ENCODE peak calls at places on chromosome 1, in four cellular contexts. One of them, this sample, is unnamed.

GRCh38 chr1:168019407-168019806 is 82.5 kb upstream of the MPC2 start:
- DNase-seq in effector memory CD8-positive, alpha-beta T cell: no peak
- DNase-seq in GM18507: no peak
- DNase-seq in SJSA1: no peak
- DNase-seq in this sample: no peak

GRCh38 chr1:244778356-244778755 is 57.1 kb upstream of the COX20 start:
- DNase-seq in effector memory CD8-positive, alpha-beta T cell: no peak
- DNase-seq in GM18507: no peak
- DNase-seq in SJSA1: peak; percentile 44
- DNase-seq in this sample: no peak

GRCh38 chr1:10900265-10900651 is 103.8 kb upstream of the CASZ1 start:
- DNase-seq in effector memory CD8-positive, alpha-beta T cell: no peak
- DNase-seq in GM18507: no peak
- DNase-seq in SJSA1: no peak
- DNase-seq in this sample: no peak

GRCh38 chr1:11099310-11100148 is at the start of gene EXOSC10:
- DNase-seq in effector memory CD8-positive, alpha-beta T cell: peak; percentile 95
- DNase-seq in GM18507: peak; percentile 99
- DNase-seq in SJSA1: peak; percentile 89
- DNase-seq in this sample: peak; percentile 94

GRCh38 chr1:202577381-202577780 is 132.9 kb downstream of the SYT2 start:
- DNase-seq in effector memory CD8-positive, alpha-beta T cell: no peak
- DNase-seq in GM18507: no peak
- DNase-seq in SJSA1: peak; percentile 48
- DNase-seq in this sample: no peak

GRCh38 chr1:76494807-76495206 is 372.5 kb upstream of the ST6GALNAC5 start:
- DNase-seq in effector memory CD8-positive, alpha-beta T cell: no peak
- DNase-seq in GM18507: no peak
- DNase-seq in SJSA1: no peak
- DNase-seq in this sample: no peak

GRCh38 chr1:237701534-237701933 is 189.2 kb downstream of the ZP4 start:
- DNase-seq in effector memory CD8-positive, alpha-beta T cell: no peak
- DNase-seq in GM18507: no peak
- DNase-seq in SJSA1: no peak
- DNase-seq in this sample: no peak

GRCh38 chr1:85822696-85823095 is 114.5 kb upstream of the ZNHIT6 start:
- DNase-seq in effector memory CD8-positive, alpha-beta T cell: no peak
- DNase-seq in GM18507: no peak
- DNase-seq in SJSA1: no peak
- DNase-seq in this sample: no peak

GRCh38 chr1:184883304-184883815 is 90.9 kb downstream of the NIBAN1 start:
- DNase-seq in effector memory CD8-positive, alpha-beta T cell: no peak
- DNase-seq in GM18507: no peak
- DNase-seq in SJSA1: no peak
- DNase-seq in this sample: no peak

GRCh38 chr1:200530551-200531261 is 89.8 kb downstream of the KIF14 start:
- DNase-seq in effector memory CD8-positive, alpha-beta T cell: peak; percentile 39
- DNase-seq in GM18507: no peak
- DNase-seq in SJSA1: no peak
- DNase-seq in this sample: no peak

GRCh38 chr1:232172556-232172955 is 457.4 kb downstream of the SIPA1L2 start:
- DNase-seq in effector memory CD8-positive, alpha-beta T cell: no peak
- DNase-seq in GM18507: no peak
- DNase-seq in SJSA1: no peak
- DNase-seq in this sample: no peak

GRCh38 chr1:85623061-85623471 is 42.5 kb downstream of the CCN1 start:
- DNase-seq in effector memory CD8-positive, alpha-beta T cell: no peak
- DNase-seq in GM18507: no peak
- DNase-seq in SJSA1: peak; percentile 98
- DNase-seq in this sample: peak; percentile 21

GRCh38 chr1:206117151-206117948 is at the start of gene AVPR1B:
- DNase-seq in effector memory CD8-positive, alpha-beta T cell: no peak
- DNase-seq in GM18507: no peak
- DNase-seq in SJSA1: no peak
- DNase-seq in this sample: peak; percentile 80

GRCh38 chr1:175319112-175319911 is 126.7 kb upstream of the KIAA0040 start:
- DNase-seq in effector memory CD8-positive, alpha-beta T cell: peak; percentile 66
- DNase-seq in GM18507: peak; percentile 30
- DNase-seq in SJSA1: peak; percentile 49
- DNase-seq in this sample: peak; percentile 83

GRCh38 chr1:66929289-66929688 is 4.5 kb downstream of the MIER1 start:
- DNase-seq in effector memory CD8-positive, alpha-beta T cell: no peak
- DNase-seq in GM18507: no peak
- DNase-seq in SJSA1: no peak
- DNase-seq in this sample: no peak

GRCh38 chr1:14513084-14513483 is 85.4 kb upstream of the KAZN start:
- DNase-seq in effector memory CD8-positive, alpha-beta T cell: no peak
- DNase-seq in GM18507: no peak
- DNase-seq in SJSA1: no peak
- DNase-seq in this sample: no peak

GRCh38 chr1:87449348-87449963 is 120.8 kb downstream of the LMO4 start:
- DNase-seq in effector memory CD8-positive, alpha-beta T cell: peak; percentile 7
- DNase-seq in GM18507: no peak
- DNase-seq in SJSA1: no peak
- DNase-seq in this sample: peak; percentile 87

GRCh38 chr1:33241866-33242265 is 14.4 kb upstream of the ZNF362 start:
- DNase-seq in effector memory CD8-positive, alpha-beta T cell: no peak
- DNase-seq in GM18507: no peak
- DNase-seq in SJSA1: no peak
- DNase-seq in this sample: no peak

This sample was measured in MM.1S.